ENCODE peak calls at places on chromosomes 13 and 19, in four cellular contexts. One of them, this sample, is unnamed.

GRCh38 chr19:5890099-5890498 is 13.5 kb downstream of the NDUFA11 start:
- DNase-seq in thoracic aorta: no peak
- DNase-seq in breast epithelium: no peak
- DNase-seq in NCI-H510A treated with DMSO at 0.1 percent for 48 hours: no peak
- DNase-seq in this sample: no peak

GRCh38 chr13:53064721-53065120 is 36.1 kb downstream of the OLFM4 start:
- DNase-seq in thoracic aorta: no peak
- DNase-seq in breast epithelium: no peak
- DNase-seq in NCI-H510A treated with DMSO at 0.1 percent for 48 hours: no peak
- DNase-seq in this sample: peak

GRCh38 chr13:110354209-110354627 is 47.1 kb downstream of the COL4A2 start:
- DNase-seq in thoracic aorta: no peak
- DNase-seq in breast epithelium: no peak
- DNase-seq in NCI-H510A treated with DMSO at 0.1 percent for 48 hours: no peak
- DNase-seq in this sample: no peak

GRCh38 chr13:68872338-68872737 is 1235.3 kb upstream of the ATXN8OS start:
- DNase-seq in thoracic aorta: no peak
- DNase-seq in breast epithelium: no peak
- DNase-seq in NCI-H510A treated with DMSO at 0.1 percent for 48 hours: no peak
- DNase-seq in this sample: no peak

GRCh38 chr13:20136781-20137703 is 23.8 kb downstream of the GJA3 start:
- DNase-seq in thoracic aorta: no peak
- DNase-seq in breast epithelium: no peak
- DNase-seq in NCI-H510A treated with DMSO at 0.1 percent for 48 hours: peak
- DNase-seq in this sample: no peak

GRCh38 chr19:36032251-36033104 is at the start of gene CLIP3:
- DNase-seq in thoracic aorta: no peak
- DNase-seq in breast epithelium: no peak
- DNase-seq in NCI-H510A treated with DMSO at 0.1 percent for 48 hours: peak
- DNase-seq in this sample: no peak

GRCh38 chr19:36604656-36605100 is 435 bp upstream of the ZNF382 start:
- DNase-seq in thoracic aorta: peak
- DNase-seq in breast epithelium: no peak
- DNase-seq in NCI-H510A treated with DMSO at 0.1 percent for 48 hours: no peak
- DNase-seq in this sample: no peak

GRCh38 chr19:35612559-35613321 is at the start of gene HAUS5:
- DNase-seq in thoracic aorta: peak
- DNase-seq in breast epithelium: peak
- DNase-seq in NCI-H510A treated with DMSO at 0.1 percent for 48 hours: peak
- DNase-seq in this sample: peak

GRCh38 chr19:48308695-48309586 is 16.4 kb upstream of the EMP3 start:
- DNase-seq in thoracic aorta: no peak
- DNase-seq in breast epithelium: no peak
- DNase-seq in NCI-H510A treated with DMSO at 0.1 percent for 48 hours: no peak
- DNase-seq in this sample: no peak

GRCh38 chr13:50379584-50379983 is 364.3 kb downstream of the KCNRG start:
- DNase-seq in thoracic aorta: no peak
- DNase-seq in breast epithelium: no peak
- DNase-seq in NCI-H510A treated with DMSO at 0.1 percent for 48 hours: no peak
- DNase-seq in this sample: peak

GRCh38 chr13:41222259-41222852 is 28.0 kb upstream of the KBTBD7 start:
- DNase-seq in thoracic aorta: no peak
- DNase-seq in breast epithelium: no peak
- DNase-seq in NCI-H510A treated with DMSO at 0.1 percent for 48 hours: peak
- DNase-seq in this sample: no peak

GRCh38 chr19:1169921-1170885 is 3.9 kb downstream of the SBNO2 start:
- DNase-seq in thoracic aorta: no peak
- DNase-seq in breast epithelium: no peak
- DNase-seq in NCI-H510A treated with DMSO at 0.1 percent for 48 hours: no peak
- DNase-seq in this sample: no peak

GRCh38 chr19:45340232-45340898 is at the start of gene KLC3:
- DNase-seq in thoracic aorta: no peak
- DNase-seq in breast epithelium: no peak
- DNase-seq in NCI-H510A treated with DMSO at 0.1 percent for 48 hours: no peak
- DNase-seq in this sample: no peak

GRCh38 chr13:113794086-113794485 is 35.1 kb downstream of the TMEM255B start:
- DNase-seq in thoracic aorta: no peak
- DNase-seq in breast epithelium: peak
- DNase-seq in NCI-H510A treated with DMSO at 0.1 percent for 48 hours: no peak
- DNase-seq in this sample: no peak

GRCh38 chr13:30204564-30204963 is 102.8 kb downstream of the KATNAL1 start:
- DNase-seq in thoracic aorta: no peak
- DNase-seq in breast epithelium: no peak
- DNase-seq in NCI-H510A treated with DMSO at 0.1 percent for 48 hours: no peak
- DNase-seq in this sample: no peak

GRCh38 chr13:99075268-99076191 is 97.7 kb upstream of the DOCK9 start:
- DNase-seq in thoracic aorta: no peak
- DNase-seq in breast epithelium: no peak
- DNase-seq in NCI-H510A treated with DMSO at 0.1 percent for 48 hours: no peak
- DNase-seq in this sample: no peak

GRCh38 chr19:45467115-45467455 is 711 bp upstream of the FOSB start:
- DNase-seq in thoracic aorta: no peak
- DNase-seq in breast epithelium: no peak
- DNase-seq in NCI-H510A treated with DMSO at 0.1 percent for 48 hours: no peak
- DNase-seq in this sample: no peak

GRCh38 chr13:50419896-50420295 is 404.7 kb downstream of the KCNRG start:
- DNase-seq in thoracic aorta: no peak
- DNase-seq in breast epithelium: no peak
- DNase-seq in NCI-H510A treated with DMSO at 0.1 percent for 48 hours: no peak
- DNase-seq in this sample: no peak

GRCh38 chr19:38417544-38418506 is 8.2 kb downstream of the RASGRP4 start:
- DNase-seq in thoracic aorta: no peak
- DNase-seq in breast epithelium: no peak
- DNase-seq in NCI-H510A treated with DMSO at 0.1 percent for 48 hours: peak
- DNase-seq in this sample: no peak

GRCh38 chr19:12676384-12676792 is 5.3 kb downstream of the DHPS start:
- DNase-seq in thoracic aorta: no peak
- DNase-seq in breast epithelium: peak
- DNase-seq in NCI-H510A treated with DMSO at 0.1 percent for 48 hours: peak
- DNase-seq in this sample: peak

GRCh38 chr19:45878043-45878794 is 7.7 kb downstream of the IRF2BP1 start:
- DNase-seq in thoracic aorta: no peak
- DNase-seq in breast epithelium: peak
- DNase-seq in NCI-H510A treated with DMSO at 0.1 percent for 48 hours: no peak
- DNase-seq in this sample: no peak

GRCh38 chr19:7590256-7590655 is 5.4 kb upstream of the CAMSAP3 start:
- DNase-seq in thoracic aorta: no peak
- DNase-seq in breast epithelium: peak
- DNase-seq in NCI-H510A treated with DMSO at 0.1 percent for 48 hours: no peak
- DNase-seq in this sample: no peak

GRCh38 chr13:49020940-49021548 is 45.3 kb downstream of the FNDC3A start:
- DNase-seq in thoracic aorta: no peak
- DNase-seq in breast epithelium: no peak
- DNase-seq in NCI-H510A treated with DMSO at 0.1 percent for 48 hours: no peak
- DNase-seq in this sample: no peak

GRCh38 chr19:28508666-28509065 is 704.3 kb downstream of the UQCRFS1 start:
- DNase-seq in thoracic aorta: no peak
- DNase-seq in breast epithelium: no peak
- DNase-seq in NCI-H510A treated with DMSO at 0.1 percent for 48 hours: no peak
- DNase-seq in this sample: peak

GRCh38 chr13:20340759-20341161 is 108.6 kb upstream of the GJB6 start:
- DNase-seq in thoracic aorta: no peak
- DNase-seq in breast epithelium: no peak
- DNase-seq in NCI-H510A treated with DMSO at 0.1 percent for 48 hours: no peak
- DNase-seq in this sample: no peak

GRCh38 chr13:30652746-30653145 is 35.0 kb downstream of the USPL1 start:
- DNase-seq in thoracic aorta: no peak
- DNase-seq in breast epithelium: no peak
- DNase-seq in NCI-H510A treated with DMSO at 0.1 percent for 48 hours: no peak
- DNase-seq in this sample: no peak

GRCh38 chr13:94236876-94237275 is 242.6 kb downstream of the DCT start:
- DNase-seq in thoracic aorta: no peak
- DNase-seq in breast epithelium: no peak
- DNase-seq in NCI-H510A treated with DMSO at 0.1 percent for 48 hours: no peak
- DNase-seq in this sample: no peak

GRCh38 chr19:58261968-58262921 is 16.5 kb upstream of the ZNF8 start:
- DNase-seq in thoracic aorta: no peak
- DNase-seq in breast epithelium: no peak
- DNase-seq in NCI-H510A treated with DMSO at 0.1 percent for 48 hours: no peak
- DNase-seq in this sample: no peak

This sample was measured in esophagus muscularis mucosa.